ENCODE peak calls at places on chromosomes 6 and 20, in eight cellular contexts. T is LHCN-M2; A is CD4-positive, alpha-beta memory T cell; X is iris pigment epithelial cell; R is GM13976; M is HS-27A; Q is choroid plexus epithelial cell; O is fibroblast of villous mesenchyme. I is an unnamed sample.

GRCh38 chr20:14600527-14600926 is 263.1 kb upstream of the FLRT3 start:
- DNase-seq in O (no peak), Q (no peak), T (no peak), X (no peak), M (no peak), A (no peak), R (no peak), I (no peak)

GRCh38 chr6:133767571-133767970 is 121.3 kb upstream of the TCF21 start:
- DNase-seq in M (no peak), A (no peak), T (peak), X (no peak), O (no peak), Q (no peak), R (no peak), I (no peak)

GRCh38 chr6:46563924-46564323 is 72.7 kb upstream of the RCAN2 start:
- DNase-seq in A (no peak), R (no peak), X (no peak), T (no peak), O (no peak), M (no peak), Q (no peak), I (no peak)

GRCh38 chr20:237479-237878 is 10.4 kb downstream of the DEFB129 start:
- DNase-seq in Q (peak), M (no peak), R (peak), X (peak), O (no peak), A (no peak), T (no peak), I (no peak)

GRCh38 chr6:71181565-71181964 is 107.0 kb upstream of the OGFRL1 start:
- DNase-seq in Q (peak), A (no peak), X (peak), O (peak), T (peak), M (peak), R (no peak), I (peak)

GRCh38 chr6:12233693-12234551 is 56.2 kb upstream of the EDN1 start:
- DNase-seq in T (peak), A (peak), O (peak), Q (peak), M (peak), R (peak), X (peak), I (peak)

GRCh38 chr6:1381397-1382330 is 7.7 kb upstream of the FOXF2 start:
- DNase-seq in O (peak), R (peak), T (no peak), X (no peak), A (peak), M (no peak), Q (no peak), I (peak)

GRCh38 chr6:127641905-127642304 is 64.9 kb downstream of the C6orf58 start:
- DNase-seq in R (peak), O (peak), Q (peak), T (peak), M (no peak), A (no peak), X (peak), I (peak)

GRCh38 chr6:117072781-117073180 is 192.6 kb upstream of the VGLL2 start:
- DNase-seq in M (no peak), R (no peak), A (no peak), X (no peak), O (no peak), Q (no peak), T (no peak), I (no peak)

GRCh38 chr6:46760925-46761324 is 14.2 kb downstream of the ANKRD66 start:
- DNase-seq in Q (no peak), R (no peak), X (no peak), O (no peak), T (no peak), A (no peak), M (no peak), I (no peak)

GRCh38 chr20:24955045-24955444 is 6.0 kb downstream of the CST7 start:
- DNase-seq in O (no peak), M (no peak), X (no peak), T (no peak), A (peak), R (peak), Q (no peak), I (no peak)

GRCh38 chr20:24783631-24784492 is 165.2 kb upstream of the CST7 start:
- DNase-seq in R (peak), T (no peak), O (no peak), Q (no peak), M (no peak), A (peak), X (no peak), I (no peak)

GRCh38 chr20:20375862-20376261 is 8.0 kb downstream of the INSM1 start:
- DNase-seq in T (no peak), O (no peak), A (no peak), Q (no peak), X (no peak), M (no peak), R (no peak), I (no peak)

GRCh38 chr20:40583195-40583594 is 105.8 kb downstream of the MAFB start:
- DNase-seq in R (no peak), M (no peak), Q (no peak), T (no peak), X (no peak), A (no peak), O (no peak), I (no peak)

GRCh38 chr6:135540207-135540877 is 42.8 kb upstream of the AHI1 start:
- DNase-seq in O (peak), M (no peak), R (no peak), A (no peak), X (peak), Q (peak), T (peak), I (peak)